ENCODE peak calls at places on chromosomes 2 and 18, in four cellular contexts. H, C, Y and F are unnamed samples.
A peak's percentile ranks its signal among the peaks of the same experiment; 100 is the strongest.

GRCh38 chr2:130836501-130837174 is at the start of gene ARHGEF4:
- DNase-seq in H (peak; percentile 90), C (no peak), Y (peak; percentile 45), F (no peak)

GRCh38 chr2:58268685-58269084 is 27.6 kb upstream of the FANCL start:
- DNase-seq in H (no peak), C (no peak), Y (no peak), F (no peak)

GRCh38 chr2:234851451-234851850 is 100.4 kb upstream of the SH3BP4 start:
- DNase-seq in H (no peak), C (no peak), Y (no peak), F (no peak)

GRCh38 chr2:192162392-192163042 is 32.2 kb downstream of the TMEFF2 start:
- DNase-seq in H (peak; percentile 77), C (peak; percentile 18), Y (peak; percentile 58), F (peak; percentile 69)

GRCh38 chr2:27627963-27628766 is 647 bp downstream of the CCDC121 start:
- DNase-seq in H (no peak), C (peak; percentile 35), Y (peak; percentile 26), F (no peak)

GRCh38 chr2:141075753-141076152 is 1055.1 kb downstream of the LRP1B start:
- DNase-seq in H (no peak), C (no peak), Y (no peak), F (no peak)

GRCh38 chr18:60981651-60982050 is 351.6 kb upstream of the CDH20 start:
- DNase-seq in H (no peak), C (no peak), Y (no peak), F (no peak)

GRCh38 chr2:236576978-236577377 is 7.4 kb downstream of the ACKR3 start:
- DNase-seq in H (no peak), C (no peak), Y (no peak), F (no peak)

GRCh38 chr2:132719480-132719879 is 49.5 kb upstream of the LYPD1 start:
- DNase-seq in H (no peak), C (no peak), Y (no peak), F (no peak)

GRCh38 chr2:226898925-226899324 is 63.1 kb downstream of the RHBDD1 start:
- DNase-seq in H (no peak), C (no peak), Y (no peak), F (no peak)

GRCh38 chr2:45984366-45984765 is 312.8 kb upstream of the EPAS1 start:
- DNase-seq in H (no peak), C (no peak), Y (no peak), F (no peak)

GRCh38 chr2:105919826-105920225 is 175.1 kb downstream of the NCK2 start:
- DNase-seq in H (peak; percentile 18), C (peak; percentile 15), Y (no peak), F (no peak)

GRCh38 chr2:233093721-233094120 is 33.6 kb downstream of the INPP5D start:
- DNase-seq in H (no peak), C (no peak), Y (no peak), F (no peak)

GRCh38 chr18:14075196-14075595 is 57.0 kb downstream of the ZNF519 start:
- DNase-seq in H (no peak), C (no peak), Y (no peak), F (no peak)
- TF ChIP-seq CTCF in H (no peak), C (no peak), Y (no peak), F (no peak)

GRCh38 chr2:9910699-9911098 is 40.8 kb upstream of the GRHL1 start:
- DNase-seq in H (no peak), C (no peak), Y (no peak), F (no peak)

GRCh38 chr2:9912468-9912867 is 39.0 kb upstream of the GRHL1 start:
- DNase-seq in H (no peak), C (no peak), Y (no peak), F (no peak)

GRCh38 chr2:9909106-9909505 is 42.4 kb upstream of the GRHL1 start:
- DNase-seq in H (no peak), C (no peak), Y (no peak), F (no peak)

GRCh38 chr2:9918275-9918674 is 33.2 kb upstream of the GRHL1 start:
- DNase-seq in H (no peak), C (no peak), Y (no peak), F (no peak)

GRCh38 chr2:9914384-9915065 is 37.0 kb upstream of the GRHL1 start:
- DNase-seq in H (no peak), C (no peak), Y (no peak), F (no peak)
- TF ChIP-seq CTCF in H (no peak), C (no peak), Y (no peak), F (no peak)

DNA sequence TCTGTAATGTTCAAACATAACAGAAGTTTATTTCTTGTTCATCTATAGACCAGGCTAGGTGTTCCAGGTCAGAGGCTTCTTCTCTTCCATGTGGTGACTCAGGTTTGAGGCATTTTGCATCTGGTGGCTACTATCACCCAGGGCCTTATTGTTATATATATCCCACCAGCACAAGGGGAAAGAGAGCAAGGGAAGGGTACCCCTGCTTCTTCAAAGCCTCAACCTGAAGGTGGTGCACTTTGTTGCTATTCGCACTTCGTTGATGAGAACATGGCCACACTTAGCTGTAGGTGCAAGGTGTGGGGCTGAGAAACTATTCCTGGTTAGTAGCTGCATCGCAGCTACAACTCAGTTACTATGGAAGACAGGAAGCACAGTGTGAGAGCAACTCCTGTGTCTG is 27.4 kb upstream of the SLC3A1 start:
- DNase-seq in H (no peak), C (no peak), Y (no peak), F (no peak)
- TF ChIP-seq CTCF in H (no peak), C (no peak), Y (no peak), F (no peak)

DNA sequence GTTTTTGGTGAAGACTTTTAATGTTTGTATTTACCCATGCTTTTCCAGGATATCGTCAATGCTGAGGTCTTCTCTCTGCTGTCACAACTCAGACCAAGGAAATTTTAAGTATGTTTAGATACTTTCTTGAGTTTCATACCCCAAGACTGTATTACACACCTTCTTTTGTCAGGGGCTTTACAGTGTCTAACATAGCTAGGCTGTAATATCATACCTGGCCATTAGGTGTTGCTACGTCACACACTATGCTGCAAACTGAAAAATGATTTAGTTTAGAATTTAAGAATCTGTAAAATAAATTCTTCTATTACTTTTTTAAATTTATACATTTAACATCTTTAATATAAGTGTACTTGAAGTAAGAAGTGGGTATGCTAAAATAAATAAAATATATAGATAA is 358.4 kb upstream of the NRP2 start:
- DNase-seq in H (no peak), C (no peak), Y (no peak), F (no peak)
- TF ChIP-seq CTCF in H (no peak), C (no peak), Y (no peak), F (no peak)